ENCODE peak calls at places on chromosomes 7 and 10, in seven cellular contexts. L is non-pigmented ciliary epithelial cell; B is stimulated activated naive CD4-positive, alpha-beta T cell; H is activated naive CD4-positive, alpha-beta T cell; M is T-cell; U is AG08396; P is NCI-H460. J is an unnamed sample.

GRCh38 chr7:25391295-25391861 is 163.1 kb upstream of the NPVF start:
- DNase-seq in L (no peak), B (no peak), H (no peak), M (no peak), U (no peak), P (peak), J (peak)

GRCh38 chr7:129714514-129715063 is 103.1 kb downstream of the NRF1 start:
- DNase-seq in L (no peak), B (no peak), H (no peak), M (no peak), U (no peak), P (no peak), J (no peak)

GRCh38 chr7:1422512-1423265 is 36.6 kb downstream of the MICALL2 start:
- DNase-seq in L (no peak), B (no peak), H (no peak), M (no peak), U (no peak), P (no peak), J (no peak)

GRCh38 chr10:84811078-84811477 is 482.7 kb downstream of the CCSER2 start:
- DNase-seq in L (no peak), B (no peak), H (no peak), M (no peak), U (no peak), P (no peak), J (no peak)

GRCh38 chr10:62684911-62685310 is 119.6 kb upstream of the ADO start:
- DNase-seq in L (no peak), B (no peak), H (no peak), M (no peak), U (no peak), P (no peak), J (no peak)

GRCh38 chr10:113030453-113030852 is 80.4 kb downstream of the TCF7L2 start:
- DNase-seq in L (no peak), B (no peak), H (no peak), M (no peak), U (no peak), P (no peak), J (peak)

GRCh38 chr7:134741901-134742635 is 37.4 kb upstream of the CALD1 start:
- DNase-seq in L (no peak), B (no peak), H (no peak), M (no peak), U (peak), P (no peak), J (peak)

GRCh38 chr7:115679976-115680375 is 350.6 kb downstream of the TFEC start:
- DNase-seq in L (no peak), B (no peak), H (no peak), M (no peak), U (peak), P (peak), J (peak)

GRCh38 chr10:100046088-100046487 is 35.6 kb downstream of the CPN1 start:
- DNase-seq in L (peak), B (peak), H (peak), M (peak), U (peak), P (peak), J (peak)

GRCh38 chr10:7986851-7987250 is 67.6 kb upstream of the GATA3 start:
- DNase-seq in L (peak), B (no peak), H (no peak), M (no peak), U (no peak), P (no peak), J (no peak)

GRCh38 chr7:801940-802364 is 30.3 kb upstream of the SUN1 start:
- DNase-seq in L (no peak), B (no peak), H (no peak), M (no peak), U (no peak), P (no peak), J (no peak)

GRCh38 chr10:82887488-82887887 is 1012.5 kb downstream of the NRG3 start:
- DNase-seq in L (no peak), B (no peak), H (no peak), M (no peak), U (no peak), P (no peak), J (no peak)

GRCh38 chr10:72353963-72354355 is 760 bp downstream of the DNAJB12 start:
- DNase-seq in L (no peak), B (no peak), H (no peak), M (no peak), U (peak), P (no peak), J (no peak)

GRCh38 chr7:87216701-87217508 is 2.6 kb downstream of the TMEM243 start:
- DNase-seq in L (no peak), B (peak), H (no peak), M (peak), U (no peak), P (no peak), J (no peak)

GRCh38 chr7:71706576-71706975 is 574.6 kb downstream of the GALNT17 start:
- DNase-seq in L (no peak), B (no peak), H (no peak), M (no peak), U (no peak), P (no peak), J (no peak)

J was measured in trophoblast cell.